ENCODE peak calls at places on chromosomes 1 and 21, in five cellular contexts. L is effector memory CD8-positive, alpha-beta T cell; B is activated T-helper 17 cell treated with anti-CD3 and anti-CD28 coated beads, Interleukin-2, amount 50 U/mL, for 72 hours; U is activated B cell treated with CpG ODN at 0.5 μM for 24 hours; X is left ventricle myocardium superior. R is an unnamed sample.

GRCh38 chr1:53334781-53335180 is 6.9 kb upstream of the LRP8 start:
- ATAC-seq in L (peak; percentile 74), U (peak; percentile 84), B (peak; percentile 51), X (no peak), R (peak; percentile 64)

GRCh38 chr1:88341436-88341835 is 342.6 kb upstream of the PKN2 start:
- ATAC-seq in L (no peak), B (no peak), X (no peak), U (no peak), R (no peak)

GRCh38 chr1:177960939-177961622 is 8.8 kb downstream of the SEC16B start:
- ATAC-seq in B (no peak), U (no peak), X (no peak), L (no peak), R (no peak)

GRCh38 chr1:233113009-233113712 is 162.8 kb downstream of the NTPCR start:
- ATAC-seq in B (peak; percentile 97), X (peak; percentile 96), L (peak; percentile 50), U (no peak), R (no peak)

GRCh38 chr1:81836007-81836626 is 35.4 kb downstream of the ADGRL2 start:
- ATAC-seq in X (peak; percentile 23), B (no peak), U (no peak), L (no peak), R (no peak)

GRCh38 chr1:115624859-115625258 is 16.9 kb upstream of the VANGL1 start:
- ATAC-seq in U (no peak), B (no peak), X (peak; percentile 70), L (no peak), R (no peak)

GRCh38 chr1:211339631-211340041 is 13.0 kb downstream of the TRAF5 start:
- ATAC-seq in U (peak; percentile 23), X (no peak), B (peak; percentile 31), L (peak; percentile 43), R (peak; percentile 79)

GRCh38 chr1:236870721-236871120 is 75.6 kb downstream of the MTR start:
- ATAC-seq in X (peak; percentile 12), B (no peak), U (no peak), L (no peak), R (no peak)

GRCh38 chr1:12088607-12089006 is 25.5 kb downstream of the TNFRSF8 start:
- ATAC-seq in U (peak; percentile 36), L (peak; percentile 61), X (no peak), B (peak; percentile 23), R (peak; percentile 37)

GRCh38 chr1:175150596-175151319 is 41.8 kb downstream of the KIAA0040 start:
- ATAC-seq in B (no peak), L (no peak), X (no peak), U (no peak), R (no peak)

GRCh38 chr1:40782371-40782956 is 1.1 kb upstream of the KCNQ4 start:
- ATAC-seq in X (peak; percentile 27), U (no peak), B (no peak), L (no peak), R (no peak)

GRCh38 chr1:192968323-192968722 is 90.8 kb downstream of the UCHL5 start:
- ATAC-seq in X (no peak), B (no peak), L (no peak), U (no peak), R (no peak)

GRCh38 chr1:65119951-65120350 is 28.1 kb upstream of the AK4 start:
- ATAC-seq in B (no peak), X (no peak), U (no peak), L (no peak), R (no peak)

GRCh38 chr1:202376247-202376646 is 27.7 kb downstream of the PPP1R12B start:
- ATAC-seq in B (no peak), X (no peak), L (no peak), U (no peak), R (no peak)

GRCh38 chr21:25964009-25964408 is 206.6 kb downstream of the APP start:
- ATAC-seq in U (no peak), L (no peak), X (peak; percentile 67), B (no peak), R (no peak)

GRCh38 chr1:181612100-181612499 is 128.8 kb downstream of the CACNA1E start:
- ATAC-seq in X (no peak), L (no peak), B (no peak), U (no peak), R (peak; percentile 8)

GRCh38 chr1:110645962-110646735 is 28.6 kb downstream of the KCNA3 start:
- ATAC-seq in B (peak; percentile 63), X (peak; percentile 80), U (no peak), L (peak; percentile 20), R (no peak)

GRCh38 chr21:43345746-43346409 is 81.1 kb downstream of the SIK1 start:
- ATAC-seq in U (no peak), X (no peak), L (peak; percentile 54), B (peak; percentile 70), R (no peak)

GRCh38 chr1:186050360-186050759 is 316.2 kb downstream of the HMCN1 start:
- ATAC-seq in L (no peak), B (peak; percentile 77), U (no peak), X (no peak), R (no peak)

GRCh38 chr1:173916667-173917066 is 460 bp downstream of the SERPINC1 start:
- ATAC-seq in B (no peak), U (no peak), X (no peak), L (no peak), R (no peak)

GRCh38 chr1:210129759-210130158 is 102.8 kb upstream of the SERTAD4 start:
- ATAC-seq in U (no peak), B (peak; percentile 80), L (no peak), X (no peak), R (peak; percentile 61)

GRCh38 chr21:25934771-25935224 is 200.0 kb downstream of the GABPA start:
- ATAC-seq in L (no peak), X (peak; percentile 94), B (peak; percentile 96), U (no peak), R (peak; percentile 39)

GRCh38 chr1:222792744-222793143 is 22.1 kb upstream of the DISP1 start:
- ATAC-seq in B (no peak), U (no peak), L (no peak), X (no peak), R (no peak)

GRCh38 chr1:198007687-198008627 is 90.8 kb downstream of the LHX9 start:
- ATAC-seq in X (no peak), L (no peak), U (no peak), B (no peak), R (no peak)

GRCh38 chr1:109116286-109116685 is 2.4 kb downstream of the ELAPOR1 start:
- ATAC-seq in X (no peak), B (no peak), L (no peak), U (no peak), R (no peak)

GRCh38 chr1:159921700-159922498 is 3.4 kb downstream of the TAGLN2 start:
- ATAC-seq in L (no peak), X (no peak), U (no peak), B (no peak), R (peak; percentile 47)

GRCh38 chr1:43932786-43933385 is 715 bp upstream of the ARTN start:
- ATAC-seq in B (no peak), L (no peak), U (no peak), X (no peak), R (no peak)

GRCh38 chr1:200260587-200261335 is 149.1 kb downstream of the ZNF281 start:
- ATAC-seq in X (no peak), B (no peak), L (no peak), U (no peak), R (no peak)

GRCh38 chr1:193799948-193800690 is 613.7 kb upstream of the B3GALT2 start:
- ATAC-seq in B (peak; percentile 87), X (no peak), L (no peak), U (no peak), R (no peak)

GRCh38 chr1:223712184-223712855 is at the start of gene CAPN2:
- ATAC-seq in B (peak; percentile 76), U (peak; percentile 74), X (peak; percentile 95), L (peak; percentile 54), R (peak; percentile 83)

GRCh38 chr1:110424699-110425098 is 17.2 kb upstream of the LAMTOR5 start:
- ATAC-seq in X (peak; percentile 56), B (no peak), U (no peak), L (no peak), R (no peak)

GRCh38 chr1:112826217-112826944 is 111.2 kb upstream of the PPM1J start:
- ATAC-seq in L (no peak), B (no peak), X (no peak), U (no peak), R (no peak)

GRCh38 chr1:27428316-27429028 is 36.0 kb downstream of the GPR3 start:
- ATAC-seq in L (no peak), B (peak; percentile 57), U (peak; percentile 25), X (peak; percentile 76), R (peak; percentile 39)

GRCh38 chr1:8329858-8330257 is 11.9 kb downstream of the SLC45A1 start:
- ATAC-seq in U (no peak), B (no peak), X (no peak), L (no peak), R (peak; percentile 4)

R was measured in stimulated activated memory B cell treated with anti-CD40 and anti-IgM and Interleukin-4, amounts not matched to agents 10 μg/mL and 1 μg/mL and 100 μg/mL, for 72 hours.